ENCODE peak calls at places on chromosomes 4 and X, in four cellular contexts. X is activated CD8-positive, alpha-beta T cell treated with anti-CD3 and anti-CD28 coated beads for 36 hours; A is left ventricle myocardium inferior; U is cardiac muscle cell. Y is an unnamed sample.

GRCh38 chr4:70426789-70427188 is 29.0 kb downstream of the OPRPN start:
- DNase-seq in X (no peak), U (no peak), A (no peak), Y (no peak)

GRCh38 chr4:74659576-74660411 is 134.5 kb downstream of the BTC start:
- DNase-seq in A (no peak), U (no peak), X (no peak), Y (no peak)

GRCh38 chr4:61294001-61294400 is 93.9 kb downstream of the ADGRL3 start:
- DNase-seq in A (no peak), U (no peak), X (no peak), Y (no peak)

GRCh38 chr4:42531631-42532030 is 125.3 kb downstream of the ATP8A1 start:
- DNase-seq in X (no peak), U (no peak), A (no peak), Y (no peak)

GRCh38 chr4:17958185-17958584 is 63.4 kb downstream of the LCORL start:
- DNase-seq in A (no peak), X (no peak), U (no peak), Y (no peak)

GRCh38 chr4:173046818-173047217 is 121.8 kb upstream of the GALNT7 start:
- DNase-seq in X (no peak), U (no peak), A (no peak), Y (no peak)

GRCh38 chr4:168784786-168785461 is 225.1 kb downstream of the CBR4 start:
- DNase-seq in U (no peak), A (no peak), X (no peak), Y (no peak)

GRCh38 chr4:113565702-113566012 is 195.9 kb downstream of the CAMK2D start:
- DNase-seq in A (no peak), X (no peak), U (no peak), Y (no peak)

GRCh38 chr4:53734584-53735363 is 143.5 kb upstream of the LNX1 start:
- DNase-seq in A (no peak), X (no peak), U (no peak), Y (no peak)

GRCh38 chr4:14084598-14084997 is 457.1 kb upstream of the BOD1L1 start:
- DNase-seq in A (no peak), U (no peak), X (no peak), Y (no peak)

GRCh38 chrX:110442631-110443030 is 84.0 kb downstream of the RTL9 start:
- DNase-seq in A (no peak), X (peak; percentile 6), U (peak; percentile 50), Y (no peak)

GRCh38 chrX:50903387-50904027 is 7.0 kb upstream of the BMP15 start:
- DNase-seq in X (peak; percentile 14), U (peak; percentile 54), A (no peak), Y (peak; percentile 20)

GRCh38 chr4:35614120-35614519 is 630.2 kb downstream of the ARAP2 start:
- DNase-seq in X (no peak), U (no peak), A (no peak), Y (no peak)

GRCh38 chrX:35670894-35671293 is 127.2 kb upstream of the MAGEB16 start:
- DNase-seq in U (no peak), X (no peak), A (no peak), Y (no peak)

GRCh38 chr4:25792200-25792791 is 70.5 kb downstream of the SEL1L3 start:
- DNase-seq in X (peak; percentile 20), U (peak; percentile 47), A (no peak), Y (no peak)

GRCh38 chr4:109215511-109215910 is 86.9 kb downstream of the COL25A1 start:
- DNase-seq in X (no peak), U (no peak), A (no peak), Y (no peak)

GRCh38 chr4:31674313-31674947 is 954.3 kb downstream of the PCDH7 start:
- DNase-seq in X (no peak), A (no peak), U (peak; percentile 32), Y (peak; percentile 2)

GRCh38 chrX:134547047-134547679 is 87.2 kb downstream of the HPRT1 start:
- DNase-seq in X (no peak), U (no peak), A (no peak), Y (no peak)

GRCh38 chrX:107724653-107725052 is 50.9 kb downstream of the TSC22D3 start:
- DNase-seq in A (no peak), X (no peak), U (no peak), Y (no peak)

GRCh38 chr4:110636677-110637407 is 14.0 kb upstream of the PITX2 start:
- DNase-seq in A (no peak), X (no peak), U (peak; percentile 55), Y (no peak)

GRCh38 chr4:125440814-125441213 is 126.1 kb downstream of the FAT4 start:
- DNase-seq in U (no peak), X (no peak), A (no peak), Y (no peak)

GRCh38 chr4:139508581-139509237 is 47.3 kb downstream of the SETD7 start:
- DNase-seq in X (no peak), A (no peak), U (no peak), Y (no peak)

GRCh38 chr4:81723044-81723884 is 251.6 kb upstream of the RASGEF1B start:
- DNase-seq in X (no peak), U (no peak), A (no peak), Y (no peak)

GRCh38 chr4:131054489-131055019 is 1958.6 kb downstream of the C4orf33 start:
- DNase-seq in U (no peak), X (no peak), A (no peak), Y (no peak)

GRCh38 chrX:2330910-2331309 is 169.9 kb downstream of the DHRSX start:
- DNase-seq in U (no peak), A (no peak), X (no peak), Y (no peak)

GRCh38 chr4:52726821-52727580 is 24.2 kb downstream of the ERVMER34-1 start:
- DNase-seq in A (no peak), U (no peak), X (no peak), Y (no peak)

GRCh38 chr4:99979872-99980271 is 29.8 kb upstream of the H2AZ1 start:
- DNase-seq in U (no peak), X (no peak), A (no peak), Y (no peak)

GRCh38 chrX:41468647-41469323 is 21.6 kb downstream of the NYX start:
- DNase-seq in A (no peak), X (no peak), U (no peak), Y (no peak)

GRCh38 chrX:30887721-30888120 is 1.3 kb downstream of the TAB3 start:
- DNase-seq in U (no peak), X (peak; percentile 88), A (no peak), Y (no peak)

GRCh38 chr4:124833831-124834505 is 121.4 kb upstream of the ANKRD50 start:
- DNase-seq in A (no peak), U (no peak), X (no peak), Y (no peak)

GRCh38 chr4:170134821-170135220 is 45.1 kb upstream of the AADAT start:
- DNase-seq in U (no peak), A (no peak), X (no peak), Y (no peak)

GRCh38 chr4:5728451-5728850 is 17.4 kb downstream of the EVC start:
- DNase-seq in X (no peak), U (no peak), A (no peak), Y (no peak)

GRCh38 chr4:177047070-177047850 is 254.5 kb upstream of the VEGFC start:
- DNase-seq in X (peak; percentile 51), A (peak; percentile 17), U (peak; percentile 80), Y (peak; percentile 50)

GRCh38 chr4:38723114-38723513 is 59.1 kb downstream of the KLF3 start:
- DNase-seq in X (no peak), U (no peak), A (no peak), Y (no peak)

GRCh38 chr4:121072836-121073362 is 564 bp upstream of the NDNF start:
- DNase-seq in U (peak; percentile 44), X (peak; percentile 33), A (peak; percentile 19), Y (peak; percentile 8)

GRCh38 chrX:72297953-72298730 is 7.6 kb downstream of the CITED1 start:
- DNase-seq in A (no peak), X (peak; percentile 14), U (no peak), Y (no peak)
- TF ChIP-seq CTCF in A (peak; percentile 36), X (no peak), U (peak; percentile 22), Y (peak; percentile 22)

DNA sequence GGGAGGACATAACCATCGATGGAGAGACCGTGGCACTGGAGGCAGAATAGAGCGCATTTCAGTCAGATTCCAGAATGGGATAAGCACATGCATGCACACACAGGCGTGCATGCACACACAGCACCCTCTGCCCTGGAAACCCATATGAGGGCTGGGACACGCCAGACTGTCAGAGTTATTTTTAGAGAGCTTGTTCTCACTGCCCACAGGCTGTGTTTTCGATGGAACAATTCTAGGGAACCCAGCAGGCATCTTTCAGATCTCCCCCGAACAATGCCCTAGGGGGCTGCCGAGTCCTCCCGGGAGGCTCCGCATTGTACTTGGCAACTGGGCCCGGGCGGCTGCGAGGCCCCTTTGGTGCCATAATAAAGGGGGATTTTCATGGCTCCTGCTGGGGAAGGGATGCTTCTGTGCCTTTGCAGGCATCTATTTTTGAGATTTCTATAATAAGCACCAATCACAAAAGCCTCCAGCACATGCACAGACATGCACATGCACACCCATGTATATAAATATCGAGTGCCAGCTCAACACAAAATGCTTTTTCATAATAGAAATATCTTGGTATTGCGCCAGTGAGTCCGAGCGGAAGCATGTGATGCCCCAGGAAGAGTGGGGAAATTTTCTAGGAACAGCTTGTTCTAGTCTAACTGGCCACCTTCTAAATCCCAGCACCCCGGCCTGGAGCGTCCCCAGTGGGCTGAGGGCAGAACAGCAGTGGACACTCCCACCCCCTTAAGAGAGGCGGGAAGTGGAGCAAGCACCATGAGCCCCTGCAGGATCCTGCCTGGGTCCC is 88.6 kb downstream of the PHKA2 start:
- DNase-seq in U (no peak), X (no peak), A (peak; percentile 50), Y (no peak)
- TF ChIP-seq CTCF in U (peak; percentile 38), X (no peak), A (peak; percentile 66), Y (no peak)

GRCh38 chr4:32909722-32910121 is 2189.6 kb downstream of the PCDH7 start:
- DNase-seq in X (no peak), U (no peak), A (no peak), Y (no peak)
- TF ChIP-seq CTCF in X (no peak), U (no peak), A (no peak), Y (no peak)

GRCh38 chr4:4693258-4693657 is 151.4 kb upstream of the STX18 start:
- DNase-seq in A (no peak), U (no peak), X (peak; percentile 43), Y (peak; percentile 47)

GRCh38 chr4:4687100-4687499 is 145.3 kb upstream of the STX18 start:
- DNase-seq in X (no peak), U (no peak), A (no peak), Y (no peak)

GRCh38 chr4:4687935-4688727 is 146.3 kb upstream of the STX18 start:
- DNase-seq in U (no peak), A (no peak), X (no peak), Y (no peak)

GRCh38 chr4:4690854-4691253 is 149.0 kb upstream of the STX18 start:
- DNase-seq in A (no peak), U (no peak), X (no peak), Y (no peak)

DNA sequence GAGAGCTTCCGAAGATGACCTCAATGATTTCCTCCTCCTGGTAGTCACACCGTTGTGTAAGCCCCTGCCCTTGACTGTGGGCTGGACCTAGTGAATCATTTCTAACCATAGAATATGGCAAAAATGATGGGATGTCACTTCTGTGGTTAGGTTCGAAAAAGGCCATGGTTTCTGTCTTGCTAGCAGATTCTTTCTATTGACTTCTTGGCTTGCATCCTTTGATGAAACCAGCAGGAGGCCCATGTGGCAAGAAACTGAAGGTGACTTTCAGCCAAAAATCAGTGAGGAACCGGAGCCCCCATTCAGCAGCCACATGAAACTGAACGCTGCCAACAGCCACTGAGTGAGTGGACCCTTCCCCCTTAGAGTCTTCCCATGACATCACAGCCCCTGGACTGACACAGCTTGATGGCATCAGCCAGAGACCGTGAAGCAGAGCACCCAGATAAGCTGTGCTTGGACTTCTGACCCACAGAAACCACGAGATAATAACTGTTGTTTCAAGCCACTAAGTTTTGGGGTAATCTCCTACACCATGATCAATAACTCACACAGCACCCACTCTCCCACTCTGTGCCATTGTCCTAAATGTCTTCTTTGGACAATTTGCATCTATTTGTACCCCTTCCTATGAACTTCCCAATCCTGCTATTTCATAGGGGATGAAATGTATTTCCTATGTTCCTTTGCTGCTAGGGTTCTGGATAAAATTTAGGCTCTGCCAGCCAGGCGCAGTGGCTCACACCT is 148.0 kb upstream of the STX18 start:
- DNase-seq in X (peak; percentile 30), A (no peak), U (no peak), Y (peak; percentile 71)
- TF ChIP-seq CTCF in X (no peak), A (no peak), U (no peak), Y (peak; percentile 18)